ENCODE peak calls at places on chromosomes 12 and 14, in four cellular contexts. T is H7, D is adrenal gland, X is GM06990. Q is an unnamed sample.

GRCh38 chr14:68969278-68969677 is 9.8 kb downstream of the ACTN1 start:
- DNase-seq in T (no peak), D (no peak), X (no peak), Q (no peak)

GRCh38 chr14:104342435-104343293 is 204.3 kb downstream of the KIF26A start:
- DNase-seq in T (peak), D (peak), X (no peak), Q (no peak)

GRCh38 chr14:87152701-87153100 is 840.3 kb downstream of the GALC start:
- DNase-seq in T (no peak), D (no peak), X (no peak), Q (peak)

GRCh38 chr12:107283652-107284051 is 190.3 kb upstream of the CRY1 start:
- DNase-seq in T (no peak), D (no peak), X (no peak), Q (no peak)

GRCh38 chr12:122669397-122670070 is 33.6 kb downstream of the HCAR2 start:
- DNase-seq in T (no peak), D (peak), X (no peak), Q (no peak)

GRCh38 chr12:53631721-53632120 is 5.5 kb upstream of the ATF7 start:
- DNase-seq in T (no peak), D (no peak), X (no peak), Q (no peak)

GRCh38 chr12:53345486-53346195 is 9.5 kb upstream of the SP7 start:
- DNase-seq in T (peak), D (no peak), X (no peak), Q (no peak)

GRCh38 chr14:105894125-105894977 is 368.0 kb downstream of the TMEM121 start:
- DNase-seq in T (no peak), D (no peak), X (no peak), Q (no peak)

GRCh38 chr12:119245904-119246494 is 67.3 kb downstream of the HSPB8 start:
- DNase-seq in T (no peak), D (peak), X (no peak), Q (no peak)

GRCh38 chr14:88426271-88426670 is 40.8 kb downstream of the SPATA7 start:
- DNase-seq in T (no peak), D (no peak), X (no peak), Q (no peak)

GRCh38 chr12:82299617-82300016 is 58.6 kb downstream of the CCDC59 start:
- DNase-seq in T (no peak), D (no peak), X (no peak), Q (no peak)

GRCh38 chr12:62760779-62761178 is 174.2 kb downstream of the PPM1H start:
- DNase-seq in T (no peak), D (no peak), X (no peak), Q (no peak)